ENCODE peak calls at places on chromosomes 11 and 22, in eight cellular contexts. C is PC-3, V is HCT116, N is mammary epithelial cell, O is fibroblast of lung, W is H9, F is HepG2, X is H1. R is an unnamed sample.

GRCh38 chr11:47352556-47352955 is at the start of gene MYBPC3:
- DNase-seq in O (no peak), N (no peak), X (no peak), V (no peak), C (no peak), W (no peak), F (no peak), R (no peak)

GRCh38 chr11:120078397-120078796 is 59.5 kb downstream of the TRIM29 start:
- DNase-seq in X (no peak), N (no peak), C (no peak), F (no peak), O (no peak), W (no peak), V (no peak), R (no peak)

GRCh38 chr11:128187829-128188228 is 399.5 kb downstream of the ETS1 start:
- DNase-seq in X (no peak), C (no peak), O (no peak), N (no peak), V (no peak), W (no peak), F (no peak), R (no peak)

GRCh38 chr22:31604137-31604705 is 57.8 kb downstream of the PISD start:
- DNase-seq in W (no peak), F (no peak), V (no peak), X (no peak), N (no peak), C (no peak), O (no peak), R (no peak)

GRCh38 chr22:35514366-35514765 is 26.3 kb upstream of the RASD2 start:
- DNase-seq in N (peak), W (no peak), C (no peak), O (no peak), V (no peak), F (no peak), X (no peak), R (no peak)

GRCh38 chr11:607971-608659 is 7.6 kb downstream of the IRF7 start:
- DNase-seq in F (no peak), N (no peak), V (no peak), W (no peak), O (no peak), C (no peak), X (no peak), R (no peak)

GRCh38 chr11:33670250-33671011 is 30.2 kb downstream of the C11orf91 start:
- DNase-seq in N (peak), W (no peak), O (peak), X (no peak), C (peak), F (no peak), V (no peak), R (no peak)

GRCh38 chr11:123478352-123478986 is 48.4 kb downstream of the GRAMD1B start:
- DNase-seq in F (peak), O (peak), C (peak), W (peak), N (peak), X (no peak), V (peak), R (peak)

GRCh38 chr11:1967641-1968225 is 20.6 kb downstream of the MRPL23 start:
- DNase-seq in V (no peak), F (no peak), X (no peak), C (no peak), O (no peak), N (no peak), W (no peak), R (no peak)

GRCh38 chr11:36540998-36541397 is 26.8 kb upstream of the RAG1 start:
- DNase-seq in X (no peak), V (peak), N (peak), O (peak), F (peak), C (peak), W (peak), R (peak)

GRCh38 chr11:59186130-59186594 is 14.2 kb downstream of the DTX4 start:
- DNase-seq in O (no peak), F (peak), W (peak), C (peak), N (peak), V (peak), X (peak), R (no peak)

GRCh38 chr11:124762624-124763155 is 600 bp upstream of the ESAM start:
- DNase-seq in C (peak), N (no peak), V (no peak), W (peak), O (no peak), X (no peak), F (no peak), R (peak)

GRCh38 chr22:20230777-20231420 is 37.2 kb downstream of the RTN4R start:
- DNase-seq in O (no peak), F (no peak), C (no peak), N (no peak), W (no peak), V (no peak), X (no peak), R (no peak)
- H3K9ac ChIP-seq in O (no peak), F (no peak), C (no peak), N (no peak), W (no peak), V (no peak), X (no peak), R (no peak)

GRCh38 chr11:3905080-3905953 is 49.9 kb downstream of the STIM1 start:
- DNase-seq in C (peak), W (no peak), V (peak), X (no peak), N (peak), O (peak), F (peak), R (peak)

GRCh38 chr11:3902441-3902840 is 47.0 kb downstream of the STIM1 start:
- DNase-seq in C (no peak), N (no peak), W (no peak), V (no peak), F (no peak), X (no peak), O (no peak), R (no peak)

GRCh38 chr11:3904228-3904627 is 48.8 kb downstream of the STIM1 start:
- DNase-seq in F (no peak), X (no peak), V (no peak), C (peak), W (no peak), O (no peak), N (peak), R (no peak)

GRCh38 chr11:3903207-3903896 is 47.9 kb downstream of the STIM1 start:
- DNase-seq in X (no peak), V (no peak), C (peak), N (no peak), O (no peak), W (no peak), F (no peak), R (no peak)

DNA sequence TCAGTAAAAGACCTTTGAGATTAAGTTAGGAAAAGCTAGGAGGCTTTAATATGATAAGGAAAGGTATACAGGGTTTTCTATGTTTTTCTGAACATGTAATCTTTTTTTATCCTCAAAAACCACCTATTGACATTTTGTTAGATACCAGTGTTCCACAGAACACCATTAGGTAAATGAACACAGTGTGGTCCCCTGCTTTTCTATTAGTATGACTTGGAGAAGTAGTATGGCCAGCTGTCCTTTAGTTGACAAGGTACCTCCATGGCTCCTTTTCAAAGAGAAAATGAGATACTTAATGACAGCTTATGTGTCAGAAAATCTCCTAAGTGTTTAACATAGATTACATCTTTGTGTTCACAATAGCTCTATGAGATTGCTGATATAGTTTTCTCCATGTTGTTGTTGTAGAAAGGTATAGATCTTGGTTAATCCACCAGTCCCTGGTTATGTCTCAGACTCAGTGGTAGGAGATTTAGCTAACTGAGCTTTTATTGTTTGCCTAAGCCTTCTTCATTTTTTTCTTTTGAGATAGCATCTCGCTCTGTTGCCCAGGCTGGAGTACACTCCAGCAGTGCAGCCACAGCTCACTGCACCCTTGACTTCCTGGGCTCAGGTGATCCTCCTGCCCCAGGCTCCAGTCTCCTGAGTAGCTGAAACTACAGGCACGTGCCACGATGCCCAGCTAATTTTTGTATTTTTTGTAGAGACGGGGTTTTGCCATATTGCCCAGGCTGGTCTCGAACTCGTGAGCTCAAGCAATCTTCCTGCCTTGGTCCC is 46.0 kb downstream of the STIM1 start:
- DNase-seq in V (no peak), N (no peak), C (no peak), F (no peak), X (no peak), O (no peak), W (no peak), R (no peak)
- H3K9ac ChIP-seq in V (no peak), N (no peak), C (no peak), F (no peak), X (no peak), O (no peak), W (no peak), R (no peak)

GRCh38 chr11:111694851-111695250 is 71.3 kb downstream of the PPP2R1B start:
- DNase-seq in O (peak), V (no peak), F (no peak), N (no peak), W (no peak), X (no peak), C (no peak), R (no peak)

GRCh38 chr11:111691176-111691575 is 75.0 kb downstream of the PPP2R1B start:
- DNase-seq in W (no peak), O (no peak), X (no peak), N (no peak), F (no peak), V (no peak), C (no peak), R (no peak)

GRCh38 chr11:111688028-111688427 is 78.2 kb downstream of the PPP2R1B start:
- DNase-seq in O (peak), X (no peak), N (no peak), F (no peak), W (no peak), C (no peak), V (no peak), R (no peak)

GRCh38 chr11:111693224-111693937 is 72.8 kb downstream of the PPP2R1B start:
- DNase-seq in O (no peak), X (no peak), V (no peak), W (no peak), C (no peak), F (no peak), N (no peak), R (no peak)

GRCh38 chr11:111691731-111692130 is 74.5 kb downstream of the PPP2R1B start:
- DNase-seq in F (peak), V (no peak), W (no peak), O (no peak), N (no peak), C (no peak), X (no peak), R (no peak)
- H3K9ac ChIP-seq in F (no peak), V (no peak), W (no peak), O (no peak), N (no peak), C (no peak), X (no peak), R (no peak)

DNA sequence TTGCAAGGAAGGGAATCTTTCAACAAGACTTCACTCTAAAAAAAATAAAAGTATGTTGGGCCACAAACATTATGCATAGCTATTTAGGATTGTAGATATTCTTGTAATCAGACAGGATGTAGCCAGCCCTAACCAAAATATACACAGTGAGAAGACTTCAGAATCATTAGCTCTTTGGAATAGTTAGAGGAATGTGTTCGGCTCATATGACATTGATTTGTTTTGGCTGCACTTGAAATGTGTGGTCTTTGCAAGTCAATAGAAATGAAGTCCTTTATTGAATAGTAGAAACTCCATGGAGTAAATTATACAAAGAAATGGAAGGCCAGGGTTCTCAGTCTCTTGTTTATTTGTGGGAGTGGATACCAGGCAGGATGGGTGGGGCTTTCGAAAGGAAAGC is 692.1 kb downstream of the NTM start:
- DNase-seq in W (no peak), C (no peak), O (peak), F (no peak), N (no peak), V (no peak), X (no peak), R (no peak)
- H3K9ac ChIP-seq in W (no peak), C (no peak), O (no peak), F (no peak), N (no peak), V (no peak), X (no peak), R (no peak)

GRCh38 chr11:117529767-117530166 is 202.1 kb downstream of the CEP164 start:
- DNase-seq in O (no peak), X (no peak), C (no peak), N (no peak), W (no peak), F (no peak), V (no peak), R (no peak)
- H3K9ac ChIP-seq in O (no peak), X (no peak), C (no peak), N (no peak), W (no peak), F (no peak), V (no peak), R (no peak)

GRCh38 chr11:71098776-71099175 is 153.6 kb downstream of the SHANK2 start:
- DNase-seq in V (no peak), N (no peak), X (no peak), O (no peak), W (no peak), C (no peak), F (no peak), R (no peak)

GRCh38 chr11:71103266-71103665 is 149.1 kb downstream of the SHANK2 start:
- DNase-seq in F (no peak), V (no peak), N (no peak), W (no peak), O (no peak), X (no peak), C (peak), R (no peak)

GRCh38 chr11:71101606-71102005 is 150.8 kb downstream of the SHANK2 start:
- DNase-seq in O (no peak), V (no peak), X (no peak), C (no peak), F (no peak), N (no peak), W (no peak), R (no peak)

GRCh38 chr11:71101046-71101445 is 151.3 kb downstream of the SHANK2 start:
- DNase-seq in V (no peak), F (no peak), O (no peak), N (no peak), W (no peak), C (no peak), X (no peak), R (no peak)

GRCh38 chr11:71102251-71102995 is 150.0 kb downstream of the SHANK2 start:
- DNase-seq in V (no peak), O (no peak), F (no peak), X (no peak), W (no peak), N (no peak), C (peak), R (no peak)
- H3K9ac ChIP-seq in V (no peak), O (no peak), F (no peak), X (no peak), W (no peak), N (no peak), C (peak), R (no peak)

DNA sequence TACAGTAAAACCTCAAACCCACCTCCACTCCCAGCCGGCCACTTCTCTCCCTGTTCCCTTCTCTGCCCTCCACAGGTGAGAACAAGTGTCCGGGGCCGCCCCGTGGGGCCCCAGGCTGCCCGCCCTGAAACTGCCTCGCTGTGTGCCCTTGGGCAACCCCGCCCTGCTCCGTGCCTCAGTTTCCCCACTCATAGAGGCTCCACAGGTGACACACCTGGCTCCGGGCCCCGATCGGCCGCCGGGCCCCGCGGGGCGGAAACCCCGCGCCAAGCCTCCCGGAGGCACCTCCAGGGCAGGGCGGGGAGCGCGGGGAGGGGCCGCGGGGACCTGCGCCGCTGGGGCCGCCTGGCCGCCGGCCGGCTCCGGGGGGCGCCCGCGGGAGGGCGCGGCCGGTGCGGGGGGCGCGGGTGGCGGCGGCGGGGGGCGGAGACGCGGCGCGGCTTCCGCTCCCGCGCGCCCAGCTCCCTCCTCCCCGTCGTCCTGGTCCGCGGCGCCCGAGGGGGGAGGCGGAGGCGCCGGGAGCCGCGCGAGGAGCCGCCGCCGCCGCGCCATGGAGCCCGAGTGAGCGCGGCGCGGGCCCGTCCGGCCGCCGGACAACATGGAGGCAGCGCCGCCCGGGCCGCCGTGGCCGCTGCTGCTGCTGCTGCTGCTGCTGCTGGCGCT is at the start of gene LRP5:
- DNase-seq in X (no peak), F (no peak), V (no peak), O (peak), C (peak), N (no peak), W (no peak), R (peak)
- H3K9ac ChIP-seq in X (peak), F (peak), V (peak), O (peak), C (peak), N (peak), W (peak), R (peak)

DNA sequence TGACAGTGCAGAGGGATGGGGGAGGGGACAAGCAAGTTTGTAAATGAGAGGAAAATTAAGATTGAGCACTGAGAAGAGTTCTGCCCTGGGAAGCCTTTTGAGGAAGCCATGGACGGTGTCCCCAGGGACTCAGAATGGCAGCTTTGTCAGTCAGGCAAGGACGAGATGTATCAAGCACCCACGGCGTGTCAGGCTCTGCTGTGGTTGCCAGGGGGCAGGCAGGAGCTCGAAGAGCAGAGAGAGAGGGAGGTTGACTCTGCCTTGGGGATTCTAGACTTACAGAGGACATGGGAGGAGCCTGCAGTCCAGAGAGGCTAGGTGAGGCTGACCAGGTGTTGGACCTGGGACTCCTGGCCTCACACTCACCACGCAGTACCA is 29.1 kb upstream of the SYT7 start:
- DNase-seq in N (peak), X (no peak), O (no peak), V (no peak), F (no peak), C (peak), W (peak), R (no peak)
- H3K9ac ChIP-seq in N (no peak), X (no peak), O (no peak), V (no peak), F (no peak), C (no peak), W (no peak), R (no peak)

GRCh38 chr22:50713571-50714056 is 24.4 kb upstream of the ACR start:
- DNase-seq in O (no peak), W (no peak), C (no peak), N (no peak), F (no peak), V (no peak), X (no peak), R (no peak)

GRCh38 chr22:50711446-50712340 is 26.3 kb upstream of the ACR start:
- DNase-seq in W (no peak), V (no peak), F (no peak), O (no peak), C (no peak), X (no peak), N (no peak), R (no peak)

GRCh38 chr22:50714150-50714549 is 23.9 kb upstream of the ACR start:
- DNase-seq in V (no peak), W (no peak), O (no peak), N (no peak), X (no peak), F (no peak), C (no peak), R (no peak)

GRCh38 chr22:50712341-50713007 is 25.5 kb upstream of the ACR start:
- DNase-seq in F (no peak), N (no peak), C (no peak), O (no peak), W (no peak), X (no peak), V (no peak), R (no peak)

GRCh38 chr22:50713008-50713385 is 25.0 kb upstream of the ACR start:
- DNase-seq in F (no peak), C (no peak), W (no peak), O (no peak), X (no peak), V (no peak), N (no peak), R (no peak)
- H3K9ac ChIP-seq in F (no peak), C (no peak), W (no peak), O (no peak), X (no peak), V (no peak), N (no peak), R (no peak)

DNA sequence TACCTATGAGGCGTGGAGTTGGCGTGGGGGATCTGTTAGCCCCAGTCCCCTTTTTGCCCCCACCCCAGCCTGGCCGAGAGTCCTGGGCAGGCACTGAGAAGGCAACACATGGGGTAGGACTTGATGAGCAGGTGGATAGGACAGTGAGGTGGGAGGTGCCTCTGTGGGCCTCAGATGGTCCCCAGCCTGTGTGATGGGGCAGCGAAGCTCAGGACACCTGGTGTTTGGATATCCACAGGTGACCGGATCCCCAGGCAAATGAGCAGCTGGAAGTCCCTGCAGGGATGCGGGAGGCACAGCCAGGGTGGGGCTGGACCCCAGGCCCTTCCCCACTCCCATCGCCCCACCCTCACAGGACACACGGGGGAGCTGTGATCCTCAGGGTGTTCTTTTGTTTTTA is 9.7 kb downstream of the FBLN1 start:
- DNase-seq in W (no peak), V (no peak), F (no peak), C (no peak), X (no peak), N (no peak), O (no peak), R (no peak)
- H3K9ac ChIP-seq in W (no peak), V (no peak), F (no peak), C (no peak), X (no peak), N (no peak), O (no peak), R (no peak)

R was measured in MM.1S.